ENCODE peak calls at places on chromosome 5, in eight cellular contexts. Z is NCI-H1417, X is amygdala, Q is T-helper 2 cell, K is adrenal gland, G is HuH-7, A is GM04504, T is A673. W is an unnamed sample.

GRCh38 chr5:119063579-119064379 is 7.1 kb upstream of the DMXL1 start:
- DNase-seq in Z (no peak), X (no peak), G (no peak), Q (no peak), K (no peak), T (peak), A (no peak), W (no peak)

GRCh38 chr5:7393921-7394799 is 1.8 kb upstream of the ADCY2 start:
- DNase-seq in Q (no peak), T (no peak), Z (no peak), A (no peak), G (no peak), X (no peak), K (no peak), W (no peak)

GRCh38 chr5:82635561-82636288 is 357.6 kb upstream of the RPS23 start:
- DNase-seq in Z (no peak), K (no peak), G (peak), T (no peak), Q (no peak), X (no peak), A (no peak), W (no peak)

GRCh38 chr5:146945722-146946121 is 67.2 kb upstream of the PPP2R2B start:
- DNase-seq in Q (no peak), G (no peak), T (no peak), A (no peak), Z (no peak), X (no peak), K (no peak), W (no peak)

GRCh38 chr5:135719428-135720063 is 114.9 kb upstream of the SLC25A48 start:
- DNase-seq in X (no peak), K (no peak), Q (no peak), G (no peak), Z (no peak), A (no peak), T (no peak), W (no peak)

GRCh38 chr5:73748510-73749410 is 122.8 kb downstream of the ARHGEF28 start:
- DNase-seq in K (peak), X (no peak), G (no peak), A (no peak), Q (no peak), T (no peak), Z (no peak), W (no peak)

GRCh38 chr5:28254846-28255245 is 1216.5 kb upstream of the CDH9 start:
- DNase-seq in X (no peak), Z (no peak), G (no peak), A (no peak), T (no peak), K (no peak), Q (no peak), W (no peak)

GRCh38 chr5:167573274-167574127 is 717.9 kb upstream of the WWC1 start:
- DNase-seq in Q (no peak), K (no peak), X (no peak), G (peak), T (peak), Z (peak), A (peak), W (peak)

GRCh38 chr5:94558028-94558427 is 60.4 kb downstream of the KIAA0825 start:
- DNase-seq in K (no peak), Z (no peak), X (no peak), T (no peak), G (no peak), Q (no peak), A (no peak), W (no peak)

GRCh38 chr5:57338068-57338848 is 144.4 kb downstream of the ACTBL2 start:
- DNase-seq in Q (no peak), Z (no peak), A (no peak), K (no peak), G (peak), T (peak), X (no peak), W (no peak)

GRCh38 chr5:107289030-107289714 is 381.6 kb downstream of the EFNA5 start:
- DNase-seq in Q (no peak), T (no peak), A (no peak), Z (no peak), X (no peak), K (no peak), G (no peak), W (no peak)

GRCh38 chr5:141475625-141476131 is at the start of gene PCDHGC3:
- DNase-seq in X (peak), G (peak), K (peak), Q (no peak), A (peak), Z (peak), T (peak), W (peak)

GRCh38 chr5:80935811-80936385 is 24.3 kb upstream of the RASGRF2 start:
- DNase-seq in Q (no peak), A (no peak), K (no peak), G (peak), X (no peak), T (no peak), Z (no peak), W (no peak)

GRCh38 chr5:180018661-180019060 is 52.9 kb downstream of the RNF130 start:
- DNase-seq in A (no peak), K (no peak), X (no peak), G (no peak), Z (no peak), Q (no peak), T (no peak), W (no peak)

GRCh38 chr5:154206291-154206690 is 15.8 kb downstream of the GALNT10 start:
- DNase-seq in X (no peak), Z (no peak), K (no peak), Q (no peak), G (no peak), A (no peak), T (no peak), W (no peak)

GRCh38 chr5:132664696-132665209 is 6.8 kb downstream of the IL13 start:
- DNase-seq in Z (no peak), G (no peak), Q (no peak), K (no peak), X (no peak), T (no peak), A (no peak), W (no peak)

GRCh38 chr5:151820903-151821302 is 49.1 kb downstream of the G3BP1 start:
- DNase-seq in Z (no peak), Q (no peak), K (no peak), A (no peak), G (peak), T (no peak), X (no peak), W (no peak)

GRCh38 chr5:80516826-80517225 is 28.9 kb downstream of the FAM151B start:
- DNase-seq in A (peak), Q (no peak), T (peak), K (no peak), X (no peak), G (no peak), Z (no peak), W (no peak)

GRCh38 chr5:1910861-1911772 is 28.4 kb upstream of the IRX4 start:
- DNase-seq in X (no peak), Q (no peak), Z (no peak), A (no peak), K (no peak), T (no peak), G (no peak), W (peak)

GRCh38 chr5:92703991-92704390 is 877.0 kb downstream of the NR2F1-AS1 start:
- DNase-seq in K (no peak), T (no peak), Z (no peak), A (no peak), X (no peak), G (no peak), Q (no peak), W (no peak)

GRCh38 chr5:1654786-1655495 is 131.2 kb upstream of the LPCAT1 start:
- DNase-seq in T (no peak), X (no peak), Z (no peak), Q (no peak), K (peak), A (no peak), G (no peak), W (no peak)

GRCh38 chr5:392431-392988 is 50.5 kb upstream of the EXOC3 start:
- DNase-seq in G (no peak), T (peak), A (no peak), X (no peak), K (no peak), Q (no peak), Z (no peak), W (peak)

GRCh38 chr5:105413406-105413990 is 1850.9 kb upstream of the NUDT12 start:
- DNase-seq in G (no peak), Z (no peak), K (no peak), A (no peak), Q (no peak), X (no peak), T (no peak), W (no peak)